ENCODE peak calls at places on chromosome 17, in six cellular contexts. A, T, G, L, J and Y are unnamed samples.

GRCh38 chr17:3956558-3956957 is 7.7 kb downstream of the ATP2A3 start:
- DNase-seq in A (no peak), T (no peak), G (no peak), L (no peak), J (no peak), Y (peak; percentile 86)

GRCh38 chr17:28749516-28750177 is 5.8 kb downstream of the TRAF4 start:
- DNase-seq in A (no peak), T (no peak), G (no peak), L (no peak), J (no peak), Y (no peak)

GRCh38 chr17:1197781-1198490 is 18.2 kb upstream of the ABR start:
- DNase-seq in A (peak; percentile 75), T (no peak), G (peak; percentile 80), L (no peak), J (no peak), Y (peak; percentile 88)

GRCh38 chr17:4771519-4772234 is at the start of gene TM4SF5:
- DNase-seq in A (no peak), T (peak; percentile 60), G (no peak), L (no peak), J (peak; percentile 6), Y (no peak)

GRCh38 chr17:81434079-81434478 is 38.8 kb downstream of the BAHCC1 start:
- DNase-seq in A (peak; percentile 46), T (peak; percentile 63), G (no peak), L (no peak), J (no peak), Y (no peak)

GRCh38 chr17:28018439-28019070 is 23.9 kb upstream of the NLK start:
- DNase-seq in A (peak; percentile 31), T (peak; percentile 8), G (no peak), L (no peak), J (peak; percentile 46), Y (peak; percentile 5)

GRCh38 chr17:50265690-50266306 is 8.5 kb upstream of the TMEM92 start:
- DNase-seq in A (no peak), T (no peak), G (peak; percentile 30), L (no peak), J (no peak), Y (no peak)

GRCh38 chr17:15213381-15214087 is 51.6 kb downstream of the PMP22 start:
- DNase-seq in A (no peak), T (peak; percentile 34), G (no peak), L (no peak), J (no peak), Y (peak; percentile 69)

GRCh38 chr17:3885970-3886369 is 6.9 kb downstream of the CAMKK1 start:
- DNase-seq in A (no peak), T (peak; percentile 73), G (no peak), L (no peak), J (no peak), Y (no peak)

GRCh38 chr17:27996157-27997043 is 46.1 kb upstream of the NLK start:
- DNase-seq in A (no peak), T (no peak), G (no peak), L (no peak), J (no peak), Y (no peak)

GRCh38 chr17:28188841-28189263 is 130.1 kb upstream of the TMEM97 start:
- DNase-seq in A (no peak), T (no peak), G (no peak), L (no peak), J (peak; percentile 64), Y (no peak)

GRCh38 chr17:61360318-61360717 is 39.3 kb upstream of the TBX2 start:
- DNase-seq in A (no peak), T (no peak), G (no peak), L (no peak), J (no peak), Y (no peak)

DNA sequence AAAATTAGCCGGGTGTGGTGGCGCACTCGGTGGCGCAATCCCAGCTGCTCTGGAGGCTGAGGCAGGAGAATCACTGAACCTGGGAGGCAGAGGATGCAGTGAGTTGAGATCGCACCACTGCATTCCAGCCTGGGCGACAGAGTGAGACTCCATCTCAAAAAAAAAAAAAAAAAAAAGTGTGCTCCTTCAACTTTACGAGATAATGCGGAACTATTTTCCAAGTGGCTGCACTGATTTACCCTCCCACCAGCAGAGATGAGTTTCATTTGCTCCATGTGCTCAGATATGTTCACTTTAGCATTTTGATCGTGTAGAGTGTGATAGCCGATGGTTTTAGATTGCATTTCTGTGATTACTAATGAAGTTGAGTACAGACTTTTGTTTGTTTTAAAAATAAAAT is 20.0 kb upstream of the LASP1NB start:
- DNase-seq in A (no peak), T (no peak), G (no peak), L (no peak), J (no peak), Y (no peak)
- H3K4me1 ChIP-seq in A (peaks cover 83% of the 10 kb centered on the region), T (peaks cover 27% of the 10 kb centered on the region), G (peaks cover 17% of the 10 kb centered on the region), L (no peaks in the 10 kb centered on the region), J (peaks cover 32% of the 10 kb centered on the region), Y (peaks cover 14% of the 10 kb centered on the region)

DNA sequence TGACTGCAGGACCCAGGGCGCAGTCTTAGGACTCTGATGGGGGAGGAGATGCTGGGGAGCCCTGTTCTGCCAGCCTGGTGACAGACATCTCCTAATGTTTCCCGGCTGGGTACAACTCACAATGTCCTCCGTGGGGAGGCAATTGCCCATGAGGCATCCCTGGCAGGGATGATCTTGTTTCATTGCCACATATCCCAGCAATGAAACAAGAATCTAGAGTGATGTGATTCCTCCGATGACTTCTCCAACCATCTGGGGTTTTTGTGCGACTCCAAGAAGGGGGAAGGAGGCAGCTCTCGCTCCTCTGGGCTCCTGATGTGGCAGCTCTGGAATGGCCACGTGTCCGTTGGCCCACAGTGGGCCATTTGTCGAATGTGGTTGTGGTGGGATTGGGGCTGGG is 255.8 kb downstream of the SEC14L1 start:
- DNase-seq in A (no peak), T (no peak), G (no peak), L (no peak), J (no peak), Y (no peak)
- H3K4me1 ChIP-seq in A (peaks cover 91% of the 10 kb centered on the region), T (peaks cover 35% of the 10 kb centered on the region), G (peaks cover 31% of the 10 kb centered on the region), L (peaks cover 28% of the 10 kb centered on the region), J (peaks cover 35% of the 10 kb centered on the region), Y (peaks cover 7% of the 10 kb centered on the region)

GRCh38 chr17:59827721-59828477 is 64.8 kb downstream of the TUBD1 start:
- DNase-seq in A (no peak), T (peak; percentile 89), G (no peak), L (no peak), J (no peak), Y (no peak)

GRCh38 chr17:59829217-59830006 is 63.3 kb downstream of the TUBD1 start:
- DNase-seq in A (no peak), T (peak; percentile 100), G (no peak), L (peak; percentile 100), J (peak; percentile 99), Y (peak; percentile 94)

GRCh38 chr17:59830846-59831486 is 61.8 kb downstream of the TUBD1 start:
- DNase-seq in A (no peak), T (peak; percentile 58), G (no peak), L (no peak), J (no peak), Y (no peak)

GRCh38 chr17:59828478-59828760 is 64.3 kb downstream of the TUBD1 start:
- DNase-seq in A (no peak), T (no peak), G (no peak), L (no peak), J (no peak), Y (no peak)

DNA sequence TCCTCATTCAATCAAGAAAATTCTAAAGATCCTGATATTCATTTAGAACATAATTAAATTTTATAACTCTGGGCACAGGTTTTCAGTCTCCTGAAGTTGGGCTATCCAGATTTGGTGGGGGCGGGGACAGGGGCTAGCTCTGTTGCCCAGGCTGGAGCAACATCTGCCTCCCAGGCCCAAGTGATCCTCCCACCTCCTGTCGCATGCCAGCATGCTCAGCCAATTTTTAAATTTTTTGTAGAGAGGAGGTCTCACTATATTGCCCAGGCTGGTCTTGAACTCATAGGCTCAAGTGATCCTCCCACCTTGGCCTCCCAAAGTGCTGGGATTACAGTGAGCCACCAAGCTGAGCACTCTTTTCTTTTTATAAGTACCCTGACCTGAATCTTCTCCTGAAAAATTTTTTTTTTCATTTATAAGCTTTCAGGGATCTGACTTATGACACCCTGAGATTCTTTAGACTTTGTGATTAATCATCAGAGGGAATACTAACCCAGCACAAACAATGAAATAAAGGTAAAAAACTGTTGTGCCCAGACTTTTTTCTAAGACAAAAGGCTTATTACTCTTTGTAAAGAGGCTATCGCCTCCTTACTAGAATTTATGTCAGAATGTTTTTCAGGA is 62.6 kb downstream of the TUBD1 start:
- DNase-seq in A (no peak), T (peak; percentile 93), G (no peak), L (no peak), J (no peak), Y (no peak)
- H3K4me1 ChIP-seq in A (peaks cover 43% of the 10 kb centered on the region), T (peaks cover 84% of the 10 kb centered on the region), G (peaks cover 13% of the 10 kb centered on the region), L (peaks cover 100% of the 10 kb centered on the region), J (peaks cover 43% of the 10 kb centered on the region), Y (peaks cover 84% of the 10 kb centered on the region)

DNA sequence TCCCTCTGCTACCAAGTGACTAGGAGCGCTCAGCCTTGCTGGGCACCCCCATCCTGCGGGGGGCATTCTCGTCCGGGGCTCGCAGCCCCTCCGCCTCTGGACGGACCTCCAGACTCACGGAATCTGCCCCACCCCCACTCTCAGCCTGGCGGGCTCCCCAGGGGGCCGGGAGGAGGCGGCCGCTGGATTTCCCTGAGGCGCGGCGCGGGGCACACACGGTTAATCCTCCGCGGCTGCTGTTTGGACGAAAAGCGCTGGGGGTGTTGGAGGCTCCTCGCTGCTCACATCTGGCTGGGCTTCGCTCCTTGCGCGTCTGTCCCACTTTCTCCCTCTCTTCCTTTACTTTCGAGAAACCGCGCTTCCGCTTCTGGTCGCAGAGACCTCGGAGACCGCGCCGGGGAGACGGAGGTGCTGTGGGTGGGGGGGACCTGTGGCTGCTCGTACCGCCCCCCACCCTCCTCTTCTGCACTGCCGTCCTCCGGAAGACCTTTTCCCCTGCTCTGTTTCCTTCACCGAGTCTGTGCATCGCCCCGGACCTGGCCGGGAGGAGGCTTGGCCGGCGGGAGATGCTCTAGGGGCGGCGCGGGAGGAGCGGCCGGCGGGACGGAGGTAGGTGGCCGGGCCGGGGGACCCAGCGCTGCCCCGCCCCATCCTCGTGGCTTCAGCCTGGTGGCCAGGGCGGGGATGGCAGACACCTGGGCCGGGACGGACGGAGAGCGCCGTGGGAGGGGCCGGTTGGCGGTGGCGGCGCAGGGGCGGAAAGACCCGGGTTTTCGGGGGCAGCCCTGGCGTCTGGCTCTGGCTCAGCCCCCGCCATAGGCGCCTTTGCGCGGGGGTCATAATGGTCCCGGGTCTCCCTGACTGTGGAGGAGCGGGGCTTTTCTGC is at the start of gene C1QTNF1:
- DNase-seq in A (peak; percentile 69), T (peak; percentile 35), G (peak; percentile 74), L (no peak), J (peak; percentile 47), Y (no peak)
- H3K4me1 ChIP-seq in A (peaks cover 97% of the 10 kb centered on the region), T (peaks cover 57% of the 10 kb centered on the region), G (peaks cover 34% of the 10 kb centered on the region), L (peaks cover 57% of the 10 kb centered on the region), J (peaks cover 66% of the 10 kb centered on the region), Y (no peaks in the 10 kb centered on the region)

GRCh38 chr17:44061446-44061845 is 5.0 kb downstream of the LSM12 start:
- DNase-seq in A (no peak), T (no peak), G (no peak), L (no peak), J (no peak), Y (no peak)
- H3K4me1 ChIP-seq in A (peaks cover 76% of the 10 kb centered on the region), T (peaks cover 18% of the 10 kb centered on the region), G (no peaks in the 10 kb centered on the region), L (peaks cover 11% of the 10 kb centered on the region), J (peaks cover 5% of the 10 kb centered on the region), Y (peaks cover 10% of the 10 kb centered on the region)